ENCODE peak calls at places on chromosomes 1 and 21, in seven cellular contexts. Q is progenitor cell of endocrine pancreas, Y is GM23338, J is adipocyte, E is NCI-H524, N is NCI-H2171 treated with DMSO at 0.1 percent for 48 hours, V is endothelial cell. G is an unnamed sample.

GRCh38 chr1:10664251-10664650 is 132.2 kb downstream of the CASZ1 start:
- DNase-seq in Y (no peak), N (no peak), E (no peak), J (no peak), Q (no peak), V (no peak), G (no peak)

GRCh38 chr1:46725736-46726108 is 6.8 kb upstream of the EFCAB14 start:
- DNase-seq in E (no peak), Q (no peak), V (no peak), N (no peak), Y (no peak), J (no peak), G (no peak)

GRCh38 chr21:35922618-35923017 is 137.7 kb downstream of the SETD4 start:
- DNase-seq in J (no peak), Q (no peak), N (no peak), Y (no peak), E (no peak), V (no peak), G (no peak)

GRCh38 chr1:151238467-151238739 is 16.1 kb upstream of the PSMD4 start:
- DNase-seq in N (peak), J (peak), Q (no peak), Y (no peak), E (no peak), V (no peak), G (no peak)

GRCh38 chr1:182784556-182785171 is 4.9 kb upstream of the NPL start:
- DNase-seq in Q (no peak), V (peak), Y (peak), N (peak), J (peak), E (peak), G (no peak)

GRCh38 chr1:22264464-22265330 is 121.8 kb upstream of the WNT4 start:
- DNase-seq in N (no peak), Y (peak), J (no peak), Q (no peak), V (no peak), E (no peak), G (no peak)

GRCh38 chr1:13780780-13781179 is 80.8 kb downstream of the PRDM2 start:
- DNase-seq in Q (no peak), Y (no peak), E (no peak), V (no peak), N (no peak), J (no peak), G (no peak)

GRCh38 chr1:235024706-235025421 is 103.8 kb downstream of the TOMM20 start:
- DNase-seq in J (no peak), Q (no peak), V (no peak), E (no peak), Y (no peak), N (no peak), G (no peak)

GRCh38 chr1:169456029-169456428 is 28.8 kb upstream of the CCDC181 start:
- DNase-seq in N (no peak), Y (no peak), Q (no peak), J (no peak), E (no peak), V (no peak), G (no peak)